ENCODE peak calls at places on chromosomes 3 and 15, in eight cellular contexts. X, J, B, Y, P, T, O and N are unnamed samples.

GRCh38 chr3:69776926-69777581 is 37.8 kb downstream of the MITF start:
- DNase-seq in B (no peak), J (no peak), X (no peak), Y (no peak), T (no peak), O (no peak), P (no peak), N (no peak)

GRCh38 chr15:85164841-85165466 is 183.3 kb downstream of the PDE8A start:
- DNase-seq in J (no peak), T (no peak), O (no peak), P (no peak), Y (no peak), B (no peak), X (no peak), N (no peak)

GRCh38 chr3:71579934-71580318 is 3.6 kb downstream of the FOXP1 start:
- DNase-seq in T (no peak), Y (no peak), O (no peak), B (no peak), X (no peak), P (no peak), J (no peak), N (no peak)

GRCh38 chr3:110430146-110430545 is 641.5 kb upstream of the NECTIN3 start:
- DNase-seq in O (no peak), Y (no peak), P (no peak), T (no peak), J (no peak), X (no peak), B (no peak), N (no peak)

GRCh38 chr3:60755094-60755493 is 496.2 kb downstream of the FHIT start:
- DNase-seq in B (no peak), X (peak), P (no peak), Y (no peak), J (no peak), O (no peak), T (no peak), N (no peak)

GRCh38 chr3:188571531-188572115 is 417.7 kb downstream of the LPP start:
- DNase-seq in J (no peak), P (no peak), B (no peak), Y (no peak), O (no peak), X (no peak), T (no peak), N (no peak)

GRCh38 chr15:45091161-45091560 is 22.8 kb downstream of the DUOX2 start:
- DNase-seq in O (no peak), B (no peak), X (no peak), Y (no peak), T (no peak), P (no peak), J (no peak), N (no peak)

GRCh38 chr3:15460891-15461524 is 33.6 kb downstream of the EAF1 start:
- DNase-seq in X (no peak), P (no peak), B (no peak), O (no peak), Y (no peak), J (no peak), T (no peak), N (no peak)

GRCh38 chr3:177931346-177931745 is 604.9 kb upstream of the KCNMB2 start:
- DNase-seq in B (no peak), O (no peak), X (no peak), Y (no peak), P (no peak), J (no peak), T (no peak), N (no peak)

GRCh38 chr3:177491301-177492031 is 294.2 kb upstream of the TBL1XR1 start:
- DNase-seq in T (no peak), X (no peak), B (no peak), Y (no peak), O (no peak), J (no peak), P (no peak), N (no peak)

GRCh38 chr3:145182196-145182911 is 978.6 kb downstream of the PLOD2 start:
- DNase-seq in P (no peak), Y (no peak), B (no peak), O (no peak), X (no peak), J (no peak), T (no peak), N (no peak)

GRCh38 chr3:184176377-184177330 is 2.0 kb downstream of the AP2M1 start:
- DNase-seq in P (no peak), T (peak), X (peak), O (no peak), J (peak), B (peak), Y (peak), N (peak)

DNA sequence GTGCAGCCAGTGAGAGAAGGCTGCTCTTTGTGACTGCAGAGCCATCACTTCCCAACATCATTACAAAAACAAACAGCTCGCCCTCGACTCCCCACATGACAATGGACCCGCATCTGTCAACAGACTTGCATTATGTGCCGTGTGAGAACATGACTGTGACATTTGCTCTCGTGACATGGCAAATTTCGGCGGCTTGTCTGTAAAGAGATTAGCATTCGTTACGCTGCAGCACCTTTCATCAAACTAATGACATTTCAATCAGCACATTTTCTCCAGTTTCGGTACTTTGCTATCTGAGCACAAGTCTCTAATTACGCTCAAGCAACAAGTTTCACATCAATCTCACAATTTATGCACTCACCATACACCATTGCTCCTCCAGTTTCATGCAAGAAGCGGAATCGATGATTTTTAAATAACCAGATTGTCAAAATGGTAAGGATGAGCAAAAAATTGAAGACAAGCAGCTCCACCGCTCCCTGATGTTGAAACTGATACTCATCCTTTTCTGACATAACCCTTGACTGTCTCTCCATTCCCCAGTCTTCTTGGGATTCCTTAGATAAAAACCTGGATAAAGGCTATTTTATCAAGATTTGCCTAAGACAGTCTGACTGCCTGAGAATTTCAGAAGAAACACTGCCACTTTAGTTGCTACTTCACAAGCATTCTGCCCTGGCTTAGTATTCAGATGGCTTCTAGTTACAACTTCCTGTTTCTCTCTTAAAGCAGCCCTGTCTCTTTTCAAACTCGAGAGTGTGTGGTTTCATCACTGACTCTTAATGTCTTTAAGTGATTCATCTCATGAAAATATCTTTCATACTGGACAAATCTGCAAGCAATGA is at the start of gene SLC9A9:
- DNase-seq in Y (no peak), B (peak), T (no peak), O (peak), P (no peak), J (no peak), X (no peak), N (peak)
- TF ChIP-seq POLR2A in Y (no peak), B (no peak), T (no peak), O (no peak), P (peak), J (no peak), X (no peak), N (no peak)

DNA sequence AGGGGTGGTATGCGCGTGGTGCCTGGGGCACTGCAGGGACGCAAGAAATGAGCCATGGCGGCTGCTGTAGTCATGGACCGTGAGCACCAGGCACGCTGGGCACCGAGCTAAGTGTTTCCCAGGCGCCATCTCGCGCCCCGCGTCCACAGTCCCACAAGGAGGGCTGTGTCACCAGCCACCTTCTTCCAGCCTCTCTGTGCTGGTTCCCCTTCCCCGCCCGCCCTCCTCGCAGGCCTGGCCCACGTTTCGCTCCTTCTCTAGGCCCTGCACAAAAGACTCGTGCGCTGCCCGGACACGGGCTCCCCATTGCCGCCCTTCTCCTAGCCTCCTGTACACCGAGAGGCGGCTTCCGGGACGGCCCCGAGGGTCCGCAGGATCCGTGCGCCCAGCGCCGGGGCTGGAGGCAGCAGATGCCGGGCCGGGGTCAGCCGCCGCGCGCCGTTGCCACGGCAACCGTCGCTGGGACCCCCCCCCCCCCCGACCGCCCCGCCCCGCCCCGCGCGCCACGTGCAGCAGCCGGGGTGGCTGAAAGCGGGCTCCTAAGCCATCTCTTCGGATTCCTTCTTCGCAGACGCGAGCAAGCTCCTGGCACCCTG is 113.4 kb downstream of the SRGAP3 start:
- DNase-seq in T (no peak), X (peak), B (no peak), J (no peak), O (no peak), Y (no peak), P (no peak), N (no peak)
- TF ChIP-seq POLR2AphosphoS5 in T (no peak), X (no peak), B (no peak), J (no peak), O (no peak), Y (no peak), P (no peak), N (no peak)

GRCh38 chr3:81087607-81088006 is 673.8 kb downstream of the GBE1 start:
- DNase-seq in T (no peak), J (no peak), P (no peak), O (no peak), Y (no peak), B (no peak), X (no peak), N (no peak)
- TF ChIP-seq POLR2A in T (no peak), J (no peak), P (no peak), O (no peak), Y (no peak), B (no peak), X (no peak), N (no peak)

GRCh38 chr3:50165388-50166308 is 10.5 kb downstream of the SEMA3F start:
- DNase-seq in J (no peak), Y (no peak), B (peak), T (no peak), P (no peak), O (no peak), X (no peak), N (no peak)
- TF ChIP-seq POLR2AphosphoS5 in J (no peak), Y (no peak), B (no peak), T (no peak), P (no peak), O (no peak), X (no peak), N (peak)

DNA sequence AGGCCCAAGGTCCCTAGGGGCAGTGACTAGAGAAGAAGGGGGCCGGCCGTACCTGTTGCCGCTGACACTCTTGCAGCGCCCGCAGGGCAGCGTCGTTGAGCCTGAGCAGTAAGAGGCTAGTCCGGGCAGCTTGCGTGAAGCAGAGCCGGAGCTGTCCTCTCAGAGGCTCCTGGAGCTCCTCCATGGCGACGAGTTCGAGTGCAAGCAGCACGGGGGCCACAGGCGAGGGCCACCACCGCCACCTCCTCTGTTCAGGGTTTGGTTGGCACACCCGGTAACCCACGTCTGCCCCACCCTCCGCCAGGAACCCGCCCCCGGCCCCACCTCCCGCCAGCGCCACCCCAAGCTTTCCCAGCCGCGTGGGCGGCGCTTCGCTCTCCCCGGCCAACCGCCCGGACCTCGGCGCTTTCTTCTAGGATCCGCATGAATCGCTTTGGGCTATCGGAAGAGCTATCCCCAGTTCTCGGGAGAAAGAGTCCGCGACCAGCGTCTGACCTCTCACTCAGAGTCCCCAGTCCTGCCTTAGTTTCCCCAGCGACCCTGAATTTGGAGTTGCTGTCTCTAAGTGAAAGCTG is at the start of gene ELL3:
- DNase-seq in P (peak), O (peak), X (no peak), T (peak), Y (peak), B (peak), J (peak), N (peak)
- TF ChIP-seq POLR2A in P (no peak), O (no peak), X (no peak), T (peak), Y (peak), B (no peak), J (peak), N (no peak)

GRCh38 chr3:58121183-58121582 is 89.6 kb downstream of the DNASE1L3 start:
- DNase-seq in T (no peak), J (no peak), O (no peak), X (no peak), Y (no peak), P (no peak), B (no peak), N (no peak)

GRCh38 chr3:58124387-58124786 is 86.4 kb downstream of the DNASE1L3 start:
- DNase-seq in P (no peak), J (no peak), O (no peak), T (no peak), B (no peak), X (no peak), Y (no peak), N (no peak)

GRCh38 chr3:58120075-58120812 is 90.5 kb downstream of the DNASE1L3 start:
- DNase-seq in O (no peak), Y (no peak), B (peak), T (no peak), P (no peak), X (no peak), J (no peak), N (no peak)

GRCh38 chr3:58119221-58119620 is 91.6 kb downstream of the DNASE1L3 start:
- DNase-seq in J (no peak), O (no peak), T (no peak), X (no peak), B (no peak), P (no peak), Y (no peak), N (no peak)

GRCh38 chr3:58122936-58123700 is 87.7 kb downstream of the DNASE1L3 start:
- DNase-seq in Y (no peak), B (no peak), O (no peak), T (no peak), X (no peak), J (no peak), P (no peak), N (no peak)
- TF ChIP-seq POLR2AphosphoS5 in Y (no peak), B (no peak), O (no peak), T (no peak), X (no peak), J (no peak), P (no peak), N (no peak)

GRCh38 chr15:22978691-22979068 is 1.5 kb downstream of the CYFIP1 start:
- DNase-seq in T (no peak), X (no peak), P (no peak), B (no peak), Y (peak), O (peak), J (no peak), N (no peak)

GRCh38 chr15:22979069-22979698 is 984 bp downstream of the CYFIP1 start:
- DNase-seq in Y (peak), B (peak), J (peak), O (peak), X (peak), P (peak), T (no peak), N (peak)

GRCh38 chr15:22981336-22981840 is 1.2 kb upstream of the CYFIP1 start:
- DNase-seq in X (no peak), J (no peak), B (no peak), T (no peak), Y (peak), O (no peak), P (no peak), N (peak)

GRCh38 chr15:22979699-22980188 is 424 bp downstream of the CYFIP1 start:
- DNase-seq in T (no peak), J (no peak), O (peak), Y (peak), X (peak), B (no peak), P (peak), N (peak)

GRCh38 chr15:22980189-22981136 is at the start of gene CYFIP1:
- DNase-seq in T (peak), P (peak), X (peak), B (peak), Y (peak), O (peak), J (peak), N (peak)
- TF ChIP-seq POLR2A in T (no peak), P (no peak), X (no peak), B (no peak), Y (peak), O (no peak), J (no peak), N (no peak)